ENCODE peak calls at places on chromosomes 3 and 15, in four cellular contexts. One of them, this sample, is unnamed.
A peak's percentile ranks its signal among the peaks of the same experiment; 100 is the strongest.

GRCh38 chr15:86558252-86558651 is 478.6 kb downstream of the AGBL1 start:
- DNase-seq in cardiac muscle cell: no peak
- DNase-seq in right lobe of liver: no peak
- DNase-seq in OCI-LY7: no peak
- DNase-seq in this sample: no peak

GRCh38 chr3:48759071-48759470 is 42.0 kb upstream of the IP6K2 start:
- DNase-seq in cardiac muscle cell: no peak
- DNase-seq in OCI-LY7: no peak
- DNase-seq in right lobe of liver: no peak
- DNase-seq in this sample: no peak

GRCh38 chr15:76282451-76282850 is 28.8 kb downstream of the ETFA start:
- DNase-seq in right lobe of liver: no peak
- DNase-seq in OCI-LY7: no peak
- DNase-seq in cardiac muscle cell: no peak
- DNase-seq in this sample: no peak

GRCh38 chr3:157405457-157405856 is 31.2 kb upstream of the PTX3 start:
- DNase-seq in cardiac muscle cell: no peak
- DNase-seq in OCI-LY7: no peak
- DNase-seq in right lobe of liver: no peak
- DNase-seq in this sample: no peak

GRCh38 chr3:106183762-106184391 is 315.1 kb upstream of the CBLB start:
- DNase-seq in right lobe of liver: no peak
- DNase-seq in cardiac muscle cell: no peak
- DNase-seq in OCI-LY7: no peak
- DNase-seq in this sample: no peak

GRCh38 chr3:24704496-24704895 is 209.8 kb upstream of the THRB start:
- DNase-seq in cardiac muscle cell: no peak
- DNase-seq in OCI-LY7: no peak
- DNase-seq in right lobe of liver: no peak
- DNase-seq in this sample: no peak

GRCh38 chr3:23865595-23866396 is 51.0 kb downstream of the NKIRAS1 start:
- DNase-seq in right lobe of liver: no peak
- DNase-seq in OCI-LY7: peak; percentile 27
- DNase-seq in cardiac muscle cell: peak; percentile 72
- DNase-seq in this sample: no peak

GRCh38 chr3:131630812-131631211 is 128.0 kb upstream of the MRPL3 start:
- DNase-seq in OCI-LY7: no peak
- DNase-seq in right lobe of liver: no peak
- DNase-seq in cardiac muscle cell: no peak
- DNase-seq in this sample: no peak

GRCh38 chr3:41684802-41685740 is 276.8 kb downstream of the ULK4 start:
- DNase-seq in right lobe of liver: no peak
- DNase-seq in OCI-LY7: no peak
- DNase-seq in cardiac muscle cell: no peak
- DNase-seq in this sample: no peak

GRCh38 chr3:187994221-187995085 is 159.5 kb upstream of the LPP start:
- DNase-seq in right lobe of liver: no peak
- DNase-seq in OCI-LY7: no peak
- DNase-seq in cardiac muscle cell: no peak
- DNase-seq in this sample: no peak

GRCh38 chr15:101528108-101528916 is 38.8 kb upstream of the PCSK6 start:
- DNase-seq in OCI-LY7: no peak
- DNase-seq in cardiac muscle cell: no peak
- DNase-seq in right lobe of liver: peak; percentile 85
- DNase-seq in this sample: no peak

GRCh38 chr15:68220967-68221366 is 8.6 kb downstream of the CLN6 start:
- DNase-seq in right lobe of liver: no peak
- DNase-seq in cardiac muscle cell: no peak
- DNase-seq in OCI-LY7: no peak
- DNase-seq in this sample: no peak

GRCh38 chr3:183122257-183122932 is 23.1 kb upstream of the MCCC1 start:
- DNase-seq in OCI-LY7: peak; percentile 70
- DNase-seq in cardiac muscle cell: peak; percentile 61
- DNase-seq in right lobe of liver: no peak
- DNase-seq in this sample: no peak

GRCh38 chr15:65796610-65797012 is 4.5 kb upstream of the DENND4A start:
- DNase-seq in OCI-LY7: no peak
- DNase-seq in cardiac muscle cell: no peak
- DNase-seq in right lobe of liver: no peak
- DNase-seq in this sample: no peak

GRCh38 chr3:187808466-187809291 is 63.4 kb upstream of the BCL6 start:
- DNase-seq in right lobe of liver: no peak
- DNase-seq in OCI-LY7: peak; percentile 74
- DNase-seq in cardiac muscle cell: no peak
- DNase-seq in this sample: no peak

GRCh38 chr3:11592460-11593298 is 51.0 kb downstream of the VGLL4 start:
- DNase-seq in OCI-LY7: no peak
- DNase-seq in cardiac muscle cell: no peak
- DNase-seq in right lobe of liver: no peak
- DNase-seq in this sample: no peak

GRCh38 chr3:126419151-126419703 is 24.5 kb downstream of the CFAP100 start:
- DNase-seq in OCI-LY7: no peak
- DNase-seq in right lobe of liver: no peak
- DNase-seq in cardiac muscle cell: no peak
- DNase-seq in this sample: no peak

GRCh38 chr3:153163349-153164008 is 1.5 kb downstream of the RAP2B start:
- DNase-seq in cardiac muscle cell: peak; percentile 7
- DNase-seq in OCI-LY7: peak; percentile 35
- DNase-seq in right lobe of liver: no peak
- DNase-seq in this sample: no peak

DNA sequence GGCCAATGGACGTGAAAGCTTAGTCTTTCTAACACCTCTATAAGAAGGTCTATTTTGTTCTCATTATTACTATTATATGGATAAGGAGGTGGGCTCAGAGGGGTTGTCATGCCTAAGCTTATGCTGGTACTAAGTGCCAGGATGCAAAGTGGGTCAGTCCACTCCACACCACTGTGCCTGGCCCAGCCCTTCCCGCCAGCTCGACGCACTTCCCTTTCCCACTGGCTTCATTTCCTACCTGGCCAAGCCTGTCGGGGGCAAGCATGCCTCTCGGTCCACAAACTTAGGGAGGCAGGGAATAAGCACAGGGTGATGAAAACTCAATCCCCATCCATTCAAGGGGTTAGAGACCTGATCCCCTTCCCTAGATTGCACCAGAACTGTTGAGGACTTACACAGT is 5.9 kb upstream of the SYNM start:
- DNase-seq in OCI-LY7: no peak
- DNase-seq in cardiac muscle cell: no peak
- DNase-seq in right lobe of liver: no peak
- DNase-seq in this sample: no peak
- H3K27ac ChIP-seq in OCI-LY7: no peak overlapping the region
- H3K27ac ChIP-seq in cardiac muscle cell: no peak overlapping the region
- H3K27ac ChIP-seq in right lobe of liver: no peak overlapping the region
- H3K27ac ChIP-seq in this sample: no peak overlapping the region

GRCh38 chr15:78052545-78052944 is 25.0 kb downstream of the TBC1D2B start:
- DNase-seq in OCI-LY7: no peak
- DNase-seq in cardiac muscle cell: no peak
- DNase-seq in right lobe of liver: no peak
- DNase-seq in this sample: no peak
- H3K4me1 ChIP-seq in OCI-LY7: peaks cover 98% of the 10 kb centered on the region
- H3K4me1 ChIP-seq in cardiac muscle cell: peaks cover 15% of the 10 kb centered on the region
- H3K4me1 ChIP-seq in right lobe of liver: peaks cover 14% of the 10 kb centered on the region
- H3K4me1 ChIP-seq in this sample: peaks cover 86% of the 10 kb centered on the region

GRCh38 chr15:59946084-59946483 is 58.0 kb upstream of the FOXB1 start:
- DNase-seq in cardiac muscle cell: no peak
- DNase-seq in OCI-LY7: no peak
- DNase-seq in right lobe of liver: no peak
- DNase-seq in this sample: no peak

GRCh38 chr15:59940928-59941327 is 63.2 kb upstream of the FOXB1 start:
- DNase-seq in right lobe of liver: no peak
- DNase-seq in cardiac muscle cell: no peak
- DNase-seq in OCI-LY7: no peak
- DNase-seq in this sample: no peak

GRCh38 chr15:59941612-59942011 is 62.5 kb upstream of the FOXB1 start:
- DNase-seq in right lobe of liver: no peak
- DNase-seq in cardiac muscle cell: no peak
- DNase-seq in OCI-LY7: no peak
- DNase-seq in this sample: no peak
- H3K4me3 ChIP-seq in right lobe of liver: no peak overlapping the region
- H3K4me3 ChIP-seq in cardiac muscle cell: no peak overlapping the region
- H3K4me3 ChIP-seq in OCI-LY7: no peak overlapping the region
- H3K4me3 ChIP-seq in this sample: no peak overlapping the region

DNA sequence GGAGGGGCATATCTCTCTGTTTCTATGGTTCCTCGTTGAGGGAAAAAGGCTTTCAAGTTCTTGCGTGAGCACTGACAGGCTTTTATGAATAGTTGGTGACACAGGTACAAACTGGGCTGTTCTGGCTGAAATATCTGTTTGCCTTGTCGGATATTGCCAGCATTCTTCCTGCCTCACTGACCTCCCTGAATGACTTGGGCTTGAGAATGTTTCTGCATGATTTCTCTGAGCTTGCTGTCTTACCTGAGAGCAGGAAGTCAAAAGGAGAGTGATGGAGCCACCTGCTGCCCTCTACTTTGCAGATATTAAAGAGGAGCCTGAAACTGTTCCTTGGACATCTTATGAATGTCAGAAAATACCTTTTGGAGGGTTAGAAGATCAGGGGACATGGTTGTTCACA is 4.8 kb downstream of the GCNT3 start:
- DNase-seq in cardiac muscle cell: no peak
- DNase-seq in OCI-LY7: peak; percentile 7
- DNase-seq in right lobe of liver: no peak
- DNase-seq in this sample: no peak
- H3K27ac ChIP-seq in cardiac muscle cell: no peak overlapping the region
- H3K27ac ChIP-seq in OCI-LY7: no peak overlapping the region
- H3K27ac ChIP-seq in right lobe of liver: no peak overlapping the region
- H3K27ac ChIP-seq in this sample: no peak overlapping the region

GRCh38 chr3:64158334-64158733 is 66.9 kb downstream of the PRICKLE2 start:
- DNase-seq in OCI-LY7: no peak
- DNase-seq in right lobe of liver: no peak
- DNase-seq in cardiac muscle cell: no peak
- DNase-seq in this sample: no peak
- H3K4me1 ChIP-seq in OCI-LY7: no peaks in the 10 kb centered on the region
- H3K4me1 ChIP-seq in right lobe of liver: no peaks in the 10 kb centered on the region
- H3K4me1 ChIP-seq in cardiac muscle cell: no peaks in the 10 kb centered on the region
- H3K4me1 ChIP-seq in this sample: no peaks in the 10 kb centered on the region

DNA sequence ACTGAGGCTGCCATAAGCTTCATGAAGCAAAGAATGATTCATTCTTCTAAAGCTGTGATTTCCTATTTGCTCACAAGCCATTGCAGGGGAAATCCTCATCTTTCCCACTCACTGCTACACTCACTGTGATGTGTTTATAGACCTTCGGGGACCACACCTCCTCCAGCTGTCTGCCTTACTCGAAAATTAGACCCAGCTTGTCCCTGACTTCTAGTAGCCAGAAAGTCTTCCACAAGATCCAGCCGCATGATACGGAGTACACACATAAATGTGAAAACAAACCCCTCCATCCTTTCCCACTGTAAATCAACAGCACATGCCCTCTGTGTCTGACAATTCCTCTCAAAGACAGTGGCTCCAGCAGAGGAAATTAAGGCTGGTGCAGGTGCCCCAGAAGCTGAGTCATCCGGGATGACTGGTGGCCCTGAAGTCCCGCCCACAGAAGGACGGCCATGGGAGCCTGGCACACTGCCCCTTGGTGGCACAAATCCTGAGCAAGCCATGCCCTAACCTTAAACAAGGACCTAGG is 172.0 kb downstream of the STT3B start:
- DNase-seq in OCI-LY7: no peak
- DNase-seq in cardiac muscle cell: no peak
- DNase-seq in right lobe of liver: peak; percentile 60
- DNase-seq in this sample: no peak
- H3K4me3 ChIP-seq in OCI-LY7: no peak overlapping the region
- H3K4me3 ChIP-seq in cardiac muscle cell: no peak overlapping the region
- H3K4me3 ChIP-seq in right lobe of liver: no peak overlapping the region
- H3K4me3 ChIP-seq in this sample: no peak overlapping the region

DNA sequence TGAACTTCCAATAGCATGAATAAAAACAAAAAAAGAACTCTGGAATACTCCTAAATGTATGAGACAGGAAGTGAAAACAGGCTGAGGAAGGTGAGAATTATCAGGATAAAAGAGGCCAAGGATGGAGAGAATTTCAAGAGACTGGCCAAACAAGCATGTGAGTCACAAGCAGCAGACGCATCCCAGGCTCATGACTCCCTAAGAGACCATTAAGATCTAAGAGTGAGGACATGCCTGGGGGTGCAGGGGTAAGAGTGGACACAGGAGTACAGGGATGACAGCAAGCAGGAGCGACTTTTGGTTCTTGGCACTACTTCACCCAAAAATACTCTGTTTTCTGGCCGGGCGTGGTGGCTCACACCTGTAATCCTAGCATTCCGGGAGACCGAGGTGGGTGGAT is 7.1 kb downstream of the SCAMP2 start:
- DNase-seq in cardiac muscle cell: no peak
- DNase-seq in OCI-LY7: no peak
- DNase-seq in right lobe of liver: no peak
- DNase-seq in this sample: no peak
- H3K27ac ChIP-seq in cardiac muscle cell: no peak overlapping the region
- H3K27ac ChIP-seq in OCI-LY7: no peak overlapping the region
- H3K27ac ChIP-seq in right lobe of liver: no peak overlapping the region
- H3K27ac ChIP-seq in this sample: peak overlapping the region; percentile 27